ENCODE peak calls at places on chromosomes 2 and 18, in eight cellular contexts. U is iPS-NIHi11; W is GM12865; K is activated T-helper 1 cell treated with anti-CD3 and anti-CD28 coated beads, Interleukin-2, amount 50 U/mL, for 16 hours; I is MV-4-11; A is left ventricle myocardium inferior; F is Calu3; Z is NCI-H1694. N is an unnamed sample.

GRCh38 chr18:35267161-35267651 is 22.8 kb downstream of the ZSCAN30 start:
- DNase-seq in U (peak), W (no peak), K (peak), I (no peak), A (peak), F (no peak), Z (no peak), N (no peak)

GRCh38 chr18:44681039-44681595 is 429 bp downstream of the SETBP1 start:
- DNase-seq in U (peak), W (no peak), K (no peak), I (no peak), A (no peak), F (no peak), Z (peak), N (no peak)

GRCh38 chr18:56696966-56697365 is 45.8 kb downstream of the WDR7 start:
- DNase-seq in U (no peak), W (no peak), K (no peak), I (no peak), A (no peak), F (no peak), Z (no peak), N (no peak)

GRCh38 chr2:86649119-86649947 is 25.7 kb upstream of the RNF103 start:
- DNase-seq in U (no peak), W (no peak), K (no peak), I (no peak), A (no peak), F (peak), Z (no peak), N (no peak)

GRCh38 chr2:226674123-226674522 is 125.5 kb downstream of the IRS1 start:
- DNase-seq in U (no peak), W (no peak), K (no peak), I (no peak), A (no peak), F (no peak), Z (no peak), N (no peak)

GRCh38 chr2:108297436-108298141 is 8.9 kb downstream of the SULT1C2 start:
- DNase-seq in U (no peak), W (no peak), K (no peak), I (no peak), A (no peak), F (peak), Z (no peak), N (no peak)

GRCh38 chr2:128777091-128778045 is 458.7 kb upstream of the HS6ST1 start:
- DNase-seq in U (no peak), W (no peak), K (no peak), I (no peak), A (no peak), F (no peak), Z (no peak), N (no peak)

GRCh38 chr2:240615830-240616547 is 9.3 kb upstream of the GPR35 start:
- DNase-seq in U (no peak), W (no peak), K (no peak), I (peak), A (no peak), F (no peak), Z (no peak), N (no peak)

GRCh38 chr2:142315353-142315752 is 184.5 kb upstream of the LRP1B start:
- DNase-seq in U (no peak), W (no peak), K (no peak), I (no peak), A (no peak), F (no peak), Z (no peak), N (no peak)

N was measured in iPS DF 6.9.